ENCODE peak calls at places on chromosomes 11 and 22, in four cellular contexts. One of them, this sample, is unnamed.

GRCh38 chr11:78429667-78430066 is 12.0 kb upstream of the GAB2 start:
- DNase-seq in WERI-Rb-1: no peak
- DNase-seq in OCI-LY7: no peak
- DNase-seq in heart left ventricle: no peak
- DNase-seq in this sample: no peak

GRCh38 chr11:4065086-4065485 is 29.5 kb upstream of the RRM1 start:
- DNase-seq in WERI-Rb-1: no peak
- DNase-seq in OCI-LY7: no peak
- DNase-seq in heart left ventricle: no peak
- DNase-seq in this sample: no peak

GRCh38 chr11:11218287-11218986 is 134.6 kb downstream of the CSNK2A3 start:
- DNase-seq in WERI-Rb-1: no peak
- DNase-seq in OCI-LY7: peak
- DNase-seq in heart left ventricle: peak
- DNase-seq in this sample: no peak

GRCh38 chr22:19679476-19680099 is 34.7 kb upstream of the SEPTIN5 start:
- DNase-seq in WERI-Rb-1: peak
- DNase-seq in OCI-LY7: peak
- DNase-seq in heart left ventricle: peak
- DNase-seq in this sample: no peak

GRCh38 chr22:31150615-31151014 is 9.4 kb upstream of the RNF185 start:
- DNase-seq in WERI-Rb-1: no peak
- DNase-seq in OCI-LY7: no peak
- DNase-seq in heart left ventricle: no peak
- DNase-seq in this sample: no peak

GRCh38 chr22:32528316-32528715 is 53.7 kb downstream of the FBXO7 start:
- DNase-seq in WERI-Rb-1: no peak
- DNase-seq in OCI-LY7: no peak
- DNase-seq in heart left ventricle: no peak
- DNase-seq in this sample: peak

GRCh38 chr22:37538590-37539357 is 19.6 kb upstream of the CARD10 start:
- DNase-seq in WERI-Rb-1: peak
- DNase-seq in OCI-LY7: peak
- DNase-seq in heart left ventricle: peak
- DNase-seq in this sample: peak

GRCh38 chr22:32996276-32996675 is 61.9 kb downstream of the SYN3 start:
- DNase-seq in WERI-Rb-1: no peak
- DNase-seq in OCI-LY7: no peak
- DNase-seq in heart left ventricle: no peak
- DNase-seq in this sample: no peak

GRCh38 chr11:121329786-121330395 is 37.3 kb downstream of the SC5D start:
- DNase-seq in WERI-Rb-1: peak
- DNase-seq in OCI-LY7: no peak
- DNase-seq in heart left ventricle: no peak
- DNase-seq in this sample: no peak

GRCh38 chr11:40302669-40303068 is 1156.8 kb downstream of the LRRC4C start:
- DNase-seq in WERI-Rb-1: no peak
- DNase-seq in OCI-LY7: no peak
- DNase-seq in heart left ventricle: no peak
- DNase-seq in this sample: no peak

GRCh38 chr11:132904566-132904965 is 627.7 kb downstream of the OPCML start:
- DNase-seq in WERI-Rb-1: no peak
- DNase-seq in OCI-LY7: no peak
- DNase-seq in heart left ventricle: no peak
- DNase-seq in this sample: no peak

GRCh38 chr11:73245461-73245860 is 26.7 kb upstream of the P2RY6 start:
- DNase-seq in WERI-Rb-1: no peak
- DNase-seq in OCI-LY7: no peak
- DNase-seq in heart left ventricle: no peak
- DNase-seq in this sample: no peak

GRCh38 chr11:134510641-134511040 is 98.6 kb upstream of the B3GAT1 start:
- DNase-seq in WERI-Rb-1: peak
- DNase-seq in OCI-LY7: no peak
- DNase-seq in heart left ventricle: no peak
- DNase-seq in this sample: peak

GRCh38 chr11:29318134-29318845 is 698.5 kb downstream of the KCNA4 start:
- DNase-seq in WERI-Rb-1: no peak
- DNase-seq in OCI-LY7: no peak
- DNase-seq in heart left ventricle: no peak
- DNase-seq in this sample: no peak

GRCh38 chr11:62770778-62771143 is 435 bp upstream of the TAF6L start:
- DNase-seq in WERI-Rb-1: peak
- DNase-seq in OCI-LY7: peak
- DNase-seq in heart left ventricle: peak
- DNase-seq in this sample: no peak

GRCh38 chr11:10029386-10030121 is 264.5 kb downstream of the SBF2 start:
- DNase-seq in WERI-Rb-1: no peak
- DNase-seq in OCI-LY7: no peak
- DNase-seq in heart left ventricle: no peak
- DNase-seq in this sample: no peak

GRCh38 chr11:103736986-103737622 is 299.3 kb upstream of the DDI1 start:
- DNase-seq in WERI-Rb-1: no peak
- DNase-seq in OCI-LY7: no peak
- DNase-seq in heart left ventricle: peak
- DNase-seq in this sample: no peak

GRCh38 chr22:17786435-17787158 is 12.3 kb upstream of the BID start:
- DNase-seq in WERI-Rb-1: peak
- DNase-seq in OCI-LY7: peak
- DNase-seq in heart left ventricle: peak
- DNase-seq in this sample: peak

GRCh38 chr22:36528336-36528735 is 630 bp downstream of the EIF3D start:
- DNase-seq in WERI-Rb-1: no peak
- DNase-seq in OCI-LY7: peak
- DNase-seq in heart left ventricle: no peak
- DNase-seq in this sample: no peak

GRCh38 chr22:21698430-21699329 is 32.9 kb downstream of the PPIL2 start:
- DNase-seq in WERI-Rb-1: peak
- DNase-seq in OCI-LY7: no peak
- DNase-seq in heart left ventricle: peak
- DNase-seq in this sample: no peak

GRCh38 chr22:48138855-48139254 is 1376.4 kb downstream of the TBC1D22A start:
- DNase-seq in WERI-Rb-1: no peak
- DNase-seq in OCI-LY7: no peak
- DNase-seq in heart left ventricle: no peak
- DNase-seq in this sample: no peak

GRCh38 chr22:27312567-27313507 is 488.7 kb downstream of the MN1 start:
- DNase-seq in WERI-Rb-1: no peak
- DNase-seq in OCI-LY7: no peak
- DNase-seq in heart left ventricle: no peak
- DNase-seq in this sample: no peak

GRCh38 chr11:73521621-73522020 is 76.3 kb downstream of the FAM168A start:
- DNase-seq in WERI-Rb-1: no peak
- DNase-seq in OCI-LY7: no peak
- DNase-seq in heart left ventricle: no peak
- DNase-seq in this sample: no peak

GRCh38 chr11:128621491-128622136 is 34.3 kb upstream of the ETS1 start:
- DNase-seq in WERI-Rb-1: no peak
- DNase-seq in OCI-LY7: no peak
- DNase-seq in heart left ventricle: peak
- DNase-seq in this sample: no peak

GRCh38 chr22:46737105-46737975 is 712 bp downstream of the CERK start:
- DNase-seq in WERI-Rb-1: peak
- DNase-seq in OCI-LY7: peak
- DNase-seq in heart left ventricle: no peak
- DNase-seq in this sample: no peak

GRCh38 chr22:45946805-45947600 is 30.0 kb downstream of the WNT7B start:
- DNase-seq in WERI-Rb-1: no peak
- DNase-seq in OCI-LY7: no peak
- DNase-seq in heart left ventricle: peak
- DNase-seq in this sample: peak

GRCh38 chr22:43263645-43264514 is 76.9 kb upstream of the TTLL12 start:
- DNase-seq in WERI-Rb-1: no peak
- DNase-seq in OCI-LY7: no peak
- DNase-seq in heart left ventricle: peak
- DNase-seq in this sample: no peak

GRCh38 chr22:41038732-41039131 is 53.7 kb upstream of the EP300 start:
- DNase-seq in WERI-Rb-1: no peak
- DNase-seq in OCI-LY7: no peak
- DNase-seq in heart left ventricle: no peak
- DNase-seq in this sample: no peak

GRCh38 chr22:26430600-26430999 is 1.5 kb downstream of the ASPHD2 start:
- DNase-seq in WERI-Rb-1: no peak
- DNase-seq in OCI-LY7: no peak
- DNase-seq in heart left ventricle: no peak
- DNase-seq in this sample: no peak

GRCh38 chr11:118003021-118003423 is 16.8 kb downstream of the IL10RA start:
- DNase-seq in WERI-Rb-1: no peak
- DNase-seq in OCI-LY7: peak
- DNase-seq in heart left ventricle: no peak
- DNase-seq in this sample: no peak

GRCh38 chr22:37842015-37842793 is 1.9 kb downstream of the ANKRD54 start:
- DNase-seq in WERI-Rb-1: no peak
- DNase-seq in OCI-LY7: no peak
- DNase-seq in heart left ventricle: no peak
- DNase-seq in this sample: no peak

GRCh38 chr11:116357769-116358544 is 414.8 kb downstream of the BUD13 start:
- DNase-seq in WERI-Rb-1: no peak
- DNase-seq in OCI-LY7: no peak
- DNase-seq in heart left ventricle: no peak
- DNase-seq in this sample: no peak

GRCh38 chr11:65379698-65380459 is 2.6 kb downstream of the SLC25A45 start:
- DNase-seq in WERI-Rb-1: no peak
- DNase-seq in OCI-LY7: no peak
- DNase-seq in heart left ventricle: peak
- DNase-seq in this sample: no peak

GRCh38 chr22:20239063-20239950 is 28.8 kb downstream of the RTN4R start:
- DNase-seq in WERI-Rb-1: peak
- DNase-seq in OCI-LY7: no peak
- DNase-seq in heart left ventricle: peak
- DNase-seq in this sample: peak

GRCh38 chr11:120633630-120634374 is 122.3 kb downstream of the GRIK4 start:
- DNase-seq in WERI-Rb-1: no peak
- DNase-seq in OCI-LY7: no peak
- DNase-seq in heart left ventricle: no peak
- DNase-seq in this sample: no peak

GRCh38 chr22:49564054-49564453 is 263.6 kb downstream of the BRD1 start:
- DNase-seq in WERI-Rb-1: no peak
- DNase-seq in OCI-LY7: no peak
- DNase-seq in heart left ventricle: no peak
- DNase-seq in this sample: no peak

GRCh38 chr11:7840580-7840979 is 43.8 kb upstream of the OR5P2 start:
- DNase-seq in WERI-Rb-1: no peak
- DNase-seq in OCI-LY7: no peak
- DNase-seq in heart left ventricle: no peak
- DNase-seq in this sample: no peak
- H3K4me3 ChIP-seq in WERI-Rb-1: no peak
- H3K4me3 ChIP-seq in OCI-LY7: no peak
- H3K4me3 ChIP-seq in heart left ventricle: no peak
- H3K4me3 ChIP-seq in this sample: no peak

GRCh38 chr11:75668508-75669297 is at the start of gene MAP6:
- DNase-seq in WERI-Rb-1: peak
- DNase-seq in OCI-LY7: no peak
- DNase-seq in heart left ventricle: peak
- DNase-seq in this sample: peak
- H3K27ac ChIP-seq in WERI-Rb-1: no peak
- H3K27ac ChIP-seq in OCI-LY7: no peak
- H3K27ac ChIP-seq in heart left ventricle: no peak
- H3K27ac ChIP-seq in this sample: peak

GRCh38 chr22:39662677-39663034 is 92.1 kb downstream of the CACNA1I start:
- DNase-seq in WERI-Rb-1: no peak
- DNase-seq in OCI-LY7: no peak
- DNase-seq in heart left ventricle: no peak
- DNase-seq in this sample: no peak
- H3K4me3 ChIP-seq in WERI-Rb-1: no peak
- H3K4me3 ChIP-seq in OCI-LY7: no peak
- H3K4me3 ChIP-seq in heart left ventricle: no peak
- H3K4me3 ChIP-seq in this sample: no peak

DNA sequence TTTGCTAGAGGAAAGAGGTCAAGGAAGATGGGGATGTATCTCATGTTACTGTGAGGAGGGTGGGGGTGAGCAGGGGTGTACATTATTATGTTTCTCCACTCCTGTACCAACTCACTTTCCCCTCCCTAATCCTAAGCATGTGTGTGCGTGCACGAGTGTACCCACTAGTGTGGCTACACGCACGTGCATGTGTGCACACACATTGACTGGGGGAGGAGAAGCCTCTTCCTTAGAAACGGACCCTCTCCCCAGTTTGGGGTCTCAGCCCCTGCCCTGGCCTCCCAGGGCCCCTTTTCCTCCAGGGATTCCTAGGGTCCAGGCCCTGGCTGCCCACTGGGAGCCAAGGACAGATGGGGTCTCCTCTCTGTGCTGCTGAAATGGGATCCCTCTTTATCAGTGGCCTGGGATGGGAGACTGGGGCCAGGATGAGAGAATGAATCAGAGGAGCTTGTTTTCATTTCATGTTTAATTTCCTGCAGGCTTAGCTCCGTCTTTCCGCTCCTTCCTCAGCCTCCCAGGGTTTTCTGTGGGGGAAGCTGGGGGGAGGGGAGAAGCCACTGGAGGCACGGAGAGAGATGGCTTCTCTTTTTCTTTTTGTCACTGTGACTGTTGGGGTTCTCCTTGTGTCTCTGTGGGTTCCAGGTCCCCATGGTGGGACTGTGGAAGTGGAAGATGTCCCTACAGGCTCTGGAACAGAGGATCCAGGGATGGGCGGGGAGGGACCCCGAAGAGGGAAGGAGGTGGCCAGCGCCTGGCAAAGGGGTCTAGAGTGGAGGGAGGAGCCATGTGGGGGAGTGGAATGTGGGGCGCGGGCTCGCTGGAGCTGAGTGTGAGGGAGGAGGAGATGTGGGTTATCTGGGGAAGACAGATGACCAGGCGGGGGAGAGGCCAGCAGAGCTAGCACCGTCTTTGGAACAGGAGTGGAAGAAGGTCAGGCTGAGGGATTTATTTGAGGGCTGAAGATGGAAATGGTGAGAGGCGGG is 40.3 kb downstream of the ALX4 start:
- DNase-seq in WERI-Rb-1: no peak
- DNase-seq in OCI-LY7: no peak
- DNase-seq in heart left ventricle: no peak
- DNase-seq in this sample: no peak
- H3K27ac ChIP-seq in WERI-Rb-1: no peak
- H3K27ac ChIP-seq in OCI-LY7: no peak
- H3K27ac ChIP-seq in heart left ventricle: no peak
- H3K27ac ChIP-seq in this sample: no peak

GRCh38 chr11:69425444-69425843 is 56.0 kb upstream of the LINC01488 start:
- DNase-seq in WERI-Rb-1: no peak
- DNase-seq in OCI-LY7: no peak
- DNase-seq in heart left ventricle: no peak
- DNase-seq in this sample: no peak

GRCh38 chr11:69427337-69427736 is 54.1 kb upstream of the LINC01488 start:
- DNase-seq in WERI-Rb-1: no peak
- DNase-seq in OCI-LY7: no peak
- DNase-seq in heart left ventricle: peak
- DNase-seq in this sample: no peak

GRCh38 chr11:69427906-69428880 is 53.3 kb upstream of the LINC01488 start:
- DNase-seq in WERI-Rb-1: no peak
- DNase-seq in OCI-LY7: no peak
- DNase-seq in heart left ventricle: peak
- DNase-seq in this sample: no peak

GRCh38 chr11:69424748-69425147 is 56.7 kb upstream of the LINC01488 start:
- DNase-seq in WERI-Rb-1: no peak
- DNase-seq in OCI-LY7: no peak
- DNase-seq in heart left ventricle: no peak
- DNase-seq in this sample: no peak

GRCh38 chr11:69425895-69426544 is 55.4 kb upstream of the LINC01488 start:
- DNase-seq in WERI-Rb-1: no peak
- DNase-seq in OCI-LY7: no peak
- DNase-seq in heart left ventricle: peak
- DNase-seq in this sample: no peak
- H3K4me3 ChIP-seq in WERI-Rb-1: no peak
- H3K4me3 ChIP-seq in OCI-LY7: no peak
- H3K4me3 ChIP-seq in heart left ventricle: no peak
- H3K4me3 ChIP-seq in this sample: no peak

GRCh38 chr11:86888978-86889341 is 66.2 kb downstream of the FZD4 start:
- DNase-seq in WERI-Rb-1: no peak
- DNase-seq in OCI-LY7: no peak
- DNase-seq in heart left ventricle: no peak
- DNase-seq in this sample: no peak
- H3K27ac ChIP-seq in WERI-Rb-1: no peak
- H3K27ac ChIP-seq in OCI-LY7: no peak
- H3K27ac ChIP-seq in heart left ventricle: no peak
- H3K27ac ChIP-seq in this sample: no peak